ENCODE peak calls at places on chromosomes 1 and 21, in seven cellular contexts. O is uterus, F is erythroblast, A is H1, W is heart left ventricle, H is transverse colon, G is IMR-90. L is an unnamed sample.

GRCh38 chr1:96927125-96927524 is 205.5 kb downstream of the PTBP2 start:
- DNase-seq in O (no peak), F (no peak), A (no peak), W (no peak), H (no peak), G (peak; percentile 80), L (no peak)

GRCh38 chr1:116763116-116763786 is 9.0 kb downstream of the CD2 start:
- DNase-seq in O (no peak), F (no peak), A (peak; percentile 29), W (no peak), H (no peak), G (no peak), L (no peak)

GRCh38 chr1:161962094-161962887 is 61.4 kb downstream of the OLFML2B start:
- DNase-seq in O (no peak), F (no peak), A (no peak), W (no peak), H (no peak), G (peak; percentile 87), L (no peak)

GRCh38 chr21:31235671-31236450 is 108.2 kb downstream of the TIAM1 start:
- DNase-seq in O (no peak), F (no peak), A (no peak), W (no peak), H (no peak), G (no peak), L (no peak)

GRCh38 chr1:93331412-93331811 is 14.3 kb upstream of the DR1 start:
- DNase-seq in O (no peak), F (no peak), A (no peak), W (no peak), H (no peak), G (peak; percentile 69), L (no peak)

GRCh38 chr1:206050655-206051235 is 2.2 kb upstream of the RHEX start:
- DNase-seq in O (no peak), F (no peak), A (no peak), W (no peak), H (peak; percentile 71), G (peak; percentile 2), L (peak; percentile 97)

GRCh38 chr1:51945591-51945990 is 44.9 kb downstream of the RAB3B start:
- DNase-seq in O (no peak), F (no peak), A (no peak), W (no peak), H (no peak), G (peak; percentile 73), L (no peak)

GRCh38 chr1:103162360-103162759 is 54.0 kb upstream of the COL11A1 start:
- DNase-seq in O (no peak), F (no peak), A (no peak), W (no peak), H (no peak), G (no peak), L (peak; percentile 8)

GRCh38 chr1:159177273-159177907 is 6.0 kb downstream of the CADM3 start:
- DNase-seq in O (no peak), F (peak; percentile 79), A (peak; percentile 74), W (peak; percentile 42), H (peak; percentile 22), G (peak; percentile 58), L (peak; percentile 76)

GRCh38 chr1:2638466-2639115 is 5.8 kb upstream of the MMEL1 start:
- DNase-seq in O (no peak), F (no peak), A (no peak), W (no peak), H (no peak), G (no peak), L (no peak)
- TF ChIP-seq POLR2A in O (no peak), F (no peak), A (no peak), W (no peak), H (no peak), G (no peak), L (no peak)

DNA sequence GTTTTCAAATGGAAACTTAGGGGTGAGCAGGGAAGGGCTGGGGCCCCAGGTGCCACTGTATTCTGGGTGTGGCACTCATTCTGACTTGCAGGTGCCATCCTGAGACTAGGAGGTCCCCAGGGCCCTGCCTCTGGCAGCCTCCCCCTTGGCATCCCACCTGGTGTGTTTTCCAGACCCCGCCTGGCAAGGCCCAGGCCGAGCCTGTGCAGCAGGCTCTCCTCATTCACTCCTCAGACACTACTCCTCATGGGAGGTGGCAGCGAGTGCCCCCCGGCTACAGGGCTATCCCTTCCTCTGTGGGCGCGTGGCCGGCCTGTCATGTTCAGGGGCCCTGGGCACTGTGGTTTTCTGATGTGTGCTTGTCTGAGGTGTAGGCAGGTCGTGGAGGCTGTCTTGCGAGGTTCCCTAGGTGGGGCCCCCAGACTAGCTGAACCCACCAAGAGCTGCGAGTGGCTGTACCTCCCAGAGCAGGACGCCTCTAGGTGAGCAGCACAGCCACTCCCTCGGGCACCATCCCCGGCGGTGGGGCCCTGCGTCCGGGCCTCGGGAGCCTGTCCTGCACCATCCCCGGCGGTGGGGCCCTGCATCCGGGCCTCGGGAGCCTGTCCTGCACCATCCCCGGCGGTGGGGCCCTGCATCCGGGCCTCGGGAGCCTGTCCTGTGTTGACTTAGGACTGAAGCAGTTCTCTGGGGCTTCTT is 13.2 kb downstream of the SLX9 start:
- DNase-seq in O (no peak), F (no peak), A (no peak), W (no peak), H (no peak), G (no peak), L (no peak)
- TF ChIP-seq POLR2A in O (no peak), F (no peak), A (no peak), W (no peak), H (no peak), G (no peak), L (no peak)

GRCh38 chr1:58816072-58816746 is 32.4 kb upstream of the JUN start:
- DNase-seq in O (peak; percentile 87), F (peak; percentile 89), A (peak; percentile 82), W (peak; percentile 92), H (peak; percentile 96), G (peak; percentile 89), L (peak; percentile 91)
- TF ChIP-seq POLR2A in O (peak; percentile 36), F (peak; percentile 64), A (no peak), W (peak; percentile 55), H (peak; percentile 62), G (no peak), L (peak; percentile 48)

DNA sequence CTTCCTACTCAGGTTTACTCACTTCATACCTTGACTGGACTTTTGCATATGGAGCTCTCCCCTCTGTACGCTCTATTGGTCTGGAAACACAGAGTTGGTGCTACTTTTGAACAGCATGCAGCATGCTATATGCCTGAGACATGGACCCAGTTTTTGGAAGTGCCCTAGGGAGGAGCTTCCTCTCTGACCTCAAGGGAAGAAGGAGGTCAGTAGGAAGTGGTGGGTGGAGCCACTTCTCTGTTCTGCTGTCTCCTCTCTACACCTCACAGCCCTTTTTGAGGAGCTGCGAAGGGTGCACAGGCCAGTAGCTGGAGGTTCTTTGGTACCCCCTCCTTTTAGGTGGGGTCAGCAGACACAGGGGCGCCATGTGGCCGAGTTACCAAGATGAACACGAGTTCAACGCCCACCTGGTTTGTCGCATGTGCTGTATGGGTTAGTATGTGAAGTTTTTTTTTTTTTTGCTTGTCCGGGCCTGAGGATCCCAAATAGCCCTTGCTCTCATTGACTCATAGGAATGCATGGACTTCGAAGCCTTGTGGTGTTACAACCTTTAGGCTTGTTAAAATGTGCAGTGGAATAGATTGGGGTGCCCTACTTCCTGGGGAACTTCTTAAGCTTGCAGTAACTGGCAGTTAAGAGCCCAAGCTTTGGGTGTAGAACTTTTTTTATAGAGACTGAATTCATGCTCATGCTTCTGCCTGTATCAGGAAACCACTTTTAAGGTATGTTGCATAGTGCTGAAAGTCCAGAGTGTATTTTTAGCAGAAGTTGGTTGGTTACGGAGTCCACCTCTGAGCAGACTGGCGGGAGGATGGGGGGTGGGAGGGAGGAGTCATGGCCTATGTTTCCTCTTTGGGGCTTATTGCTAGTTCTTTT is 10.7 kb downstream of the MACF1 start:
- DNase-seq in O (no peak), F (peak; percentile 22), A (peak; percentile 47), W (no peak), H (peak; percentile 42), G (no peak), L (peak; percentile 81)
- TF ChIP-seq POLR2A in O (no peak), F (peak; percentile 26), A (no peak), W (no peak), H (no peak), G (no peak), L (peak; percentile 77)

GRCh38 chr1:192609110-192610079 is 26.6 kb upstream of the RGS13 start:
- DNase-seq in O (peak; percentile 26), F (peak; percentile 37), A (no peak), W (peak; percentile 28), H (peak; percentile 81), G (no peak), L (peak; percentile 90)
- TF ChIP-seq POLR2A in O (no peak), F (no peak), A (no peak), W (no peak), H (no peak), G (no peak), L (no peak)

GRCh38 chr1:160284782-160285344 is at the start of gene PEX19:
- DNase-seq in O (peak; percentile 92), F (peak; percentile 96), A (peak; percentile 95), W (peak; percentile 95), H (peak; percentile 95), G (peak; percentile 94), L (peak; percentile 93)

GRCh38 chr1:160282807-160283206 is 2.1 kb downstream of the PEX19 start:
- DNase-seq in O (no peak), F (no peak), A (no peak), W (no peak), H (no peak), G (no peak), L (no peak)

GRCh38 chr1:160285506-160285905 is 573 bp upstream of the PEX19 start:
- DNase-seq in O (no peak), F (no peak), A (no peak), W (no peak), H (no peak), G (no peak), L (no peak)

GRCh38 chr1:160284220-160284781 is 632 bp downstream of the PEX19 start:
- DNase-seq in O (no peak), F (peak; percentile 63), A (no peak), W (no peak), H (peak; percentile 41), G (peak; percentile 76), L (peak; percentile 74)
- TF ChIP-seq POLR2A in O (no peak), F (no peak), A (no peak), W (no peak), H (peak; percentile 44), G (peak; percentile 33), L (no peak)

DNA sequence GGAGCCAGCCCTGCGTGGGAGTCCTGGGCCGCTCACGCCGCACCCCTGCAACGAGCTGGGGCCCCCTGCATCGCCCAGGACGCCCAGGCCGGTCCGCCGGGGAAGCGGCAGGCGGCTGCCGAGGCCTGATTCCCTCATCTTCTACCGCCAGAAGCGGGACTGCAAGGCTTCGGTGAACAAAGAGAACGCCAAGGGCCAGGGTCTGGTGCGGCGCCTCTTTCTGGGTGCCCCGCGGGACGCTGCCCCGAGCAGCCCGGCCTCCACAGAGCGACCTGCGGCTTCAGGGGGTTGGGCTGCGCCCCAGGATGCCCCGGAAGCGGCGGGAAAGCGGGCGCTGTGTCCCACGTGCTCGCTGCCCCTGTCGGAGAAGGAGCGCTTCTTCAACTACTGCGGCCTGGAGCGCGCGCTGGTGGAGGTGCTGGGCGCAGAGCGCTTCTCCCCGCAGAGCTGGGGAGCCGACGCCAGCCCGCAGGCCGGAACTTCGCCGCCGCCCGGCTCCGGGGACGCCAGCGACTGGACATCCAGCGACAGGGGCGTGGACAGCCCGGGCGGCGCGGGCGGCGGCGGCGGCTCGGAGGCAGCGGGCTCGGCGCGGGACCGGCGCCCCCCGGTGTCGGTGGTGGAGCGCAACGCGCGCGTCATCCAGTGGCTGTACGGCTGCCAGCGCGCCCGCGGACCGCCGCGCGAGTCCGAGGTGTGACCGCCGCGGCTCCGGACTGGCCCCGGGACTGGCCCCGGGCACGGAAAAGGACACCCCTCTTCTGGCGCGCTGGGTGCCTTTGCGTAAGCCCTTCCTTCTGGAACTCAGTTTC is 2.7 kb downstream of the FAM110D start:
- DNase-seq in O (no peak), F (no peak), A (peak; percentile 84), W (peak; percentile 77), H (peak; percentile 49), G (peak; percentile 31), L (peak; percentile 74)
- TF ChIP-seq POLR2A in O (no peak), F (peak; percentile 27), A (no peak), W (peak; percentile 64), H (no peak), G (no peak), L (no peak)

GRCh38 chr21:42835611-42836401 is 43.5 kb downstream of the WDR4 start:
- DNase-seq in O (no peak), F (no peak), A (peak; percentile 27), W (no peak), H (no peak), G (no peak), L (no peak)
- TF ChIP-seq POLR2A in O (no peak), F (no peak), A (peak; percentile 2), W (no peak), H (no peak), G (no peak), L (no peak)